ENCODE peak calls at places on chromosomes 7 and 10, in four cellular contexts. One of them, this sample, is unnamed.

GRCh38 chr10:71475243-71475871 is 78.6 kb downstream of the CDH23 start:
- DNase-seq in H9: peak
- DNase-seq in COR-L47: no peak
- DNase-seq in stromal cell of bone marrow: no peak
- DNase-seq in this sample: peak

GRCh38 chr7:11706666-11707605 is 125.1 kb downstream of the THSD7A start:
- DNase-seq in H9: no peak
- DNase-seq in COR-L47: peak
- DNase-seq in stromal cell of bone marrow: no peak
- DNase-seq in this sample: no peak

GRCh38 chr7:139426258-139427028 is 57.0 kb downstream of the KLRG2 start:
- DNase-seq in stromal cell of bone marrow: no peak
- DNase-seq in H9: no peak
- DNase-seq in COR-L47: no peak
- DNase-seq in this sample: no peak

GRCh38 chr7:156947120-156947843 is 2.2 kb upstream of the NOM1 start:
- DNase-seq in H9: no peak
- DNase-seq in COR-L47: no peak
- DNase-seq in stromal cell of bone marrow: no peak
- DNase-seq in this sample: peak

GRCh38 chr7:16657656-16658279 is 11.8 kb downstream of the BZW2 start:
- DNase-seq in stromal cell of bone marrow: no peak
- DNase-seq in H9: peak
- DNase-seq in COR-L47: no peak
- DNase-seq in this sample: no peak

GRCh38 chr7:29569648-29570047 is 6.0 kb downstream of the PRR15 start:
- DNase-seq in stromal cell of bone marrow: no peak
- DNase-seq in COR-L47: peak
- DNase-seq in H9: no peak
- DNase-seq in this sample: peak

GRCh38 chr7:16739863-16740622 is 13.5 kb upstream of the TSPAN13 start:
- DNase-seq in stromal cell of bone marrow: peak
- DNase-seq in H9: no peak
- DNase-seq in COR-L47: no peak
- DNase-seq in this sample: no peak

GRCh38 chr7:46812047-46812672 is 769.8 kb downstream of the TNS3 start:
- DNase-seq in stromal cell of bone marrow: no peak
- DNase-seq in COR-L47: no peak
- DNase-seq in H9: no peak
- DNase-seq in this sample: no peak

GRCh38 chr10:48607356-48608278 is 2.7 kb upstream of the ARHGAP22 start:
- DNase-seq in COR-L47: peak
- DNase-seq in H9: no peak
- DNase-seq in stromal cell of bone marrow: no peak
- DNase-seq in this sample: peak

GRCh38 chr10:49592726-49593563 is 17.2 kb upstream of the SLC18A3 start:
- DNase-seq in H9: peak
- DNase-seq in COR-L47: no peak
- DNase-seq in stromal cell of bone marrow: peak
- DNase-seq in this sample: peak

GRCh38 chr10:116753759-116754158 is 11.4 kb upstream of the HSPA12A start:
- DNase-seq in stromal cell of bone marrow: peak
- DNase-seq in COR-L47: peak
- DNase-seq in H9: no peak
- DNase-seq in this sample: no peak

GRCh38 chr7:17898111-17898510 is 42.2 kb downstream of the SNX13 start:
- DNase-seq in H9: no peak
- DNase-seq in COR-L47: no peak
- DNase-seq in stromal cell of bone marrow: no peak
- DNase-seq in this sample: no peak

This sample was measured in NCI-H146.